ENCODE peak calls at places on chromosomes 7 and 10, in four cellular contexts. F is H1, A is GM12878, E is SK-N-SH. W is an unnamed sample.
A peak's percentile ranks its signal among the peaks of the same experiment; 100 is the strongest.

GRCh38 chr7:66896441-66896840 is 24.6 kb upstream of the TMEM248 start:
- DNase-seq in F (no peak), A (no peak), E (no peak), W (no peak)

GRCh38 chr10:28676297-28676967 is 889 bp upstream of the BAMBI start:
- DNase-seq in F (peak; percentile 66), A (no peak), E (no peak), W (no peak)

GRCh38 chr7:112056409-112056808 is 149.8 kb downstream of the DOCK4 start:
- DNase-seq in F (no peak), A (peak; percentile 27), E (no peak), W (no peak)

GRCh38 chr7:108452707-108453106 is 3.5 kb downstream of the NRCAM start:
- DNase-seq in F (no peak), A (no peak), E (peak; percentile 61), W (peak; percentile 54)

GRCh38 chr10:49534670-49535381 is 4.1 kb downstream of the ERCC6 start:
- DNase-seq in F (no peak), A (peak; percentile 91), E (no peak), W (no peak)

GRCh38 chr7:83166781-83167180 is 4.1 kb upstream of the PCLO start:
- DNase-seq in F (no peak), A (no peak), E (no peak), W (no peak)

GRCh38 chr7:1986366-1987083 is 246.2 kb downstream of the MAD1L1 start:
- DNase-seq in F (no peak), A (no peak), E (no peak), W (no peak)

GRCh38 chr7:157485361-157485831 is 148.6 kb downstream of the DNAJB6 start:
- DNase-seq in F (no peak), A (no peak), E (no peak), W (no peak)

GRCh38 chr10:50529660-50530059 is 94.1 kb downstream of the SGMS1 start:
- DNase-seq in F (no peak), A (no peak), E (no peak), W (no peak)

GRCh38 chr10:6148251-6148691 is 54.5 kb upstream of the PFKFB3 start:
- DNase-seq in F (no peak), A (no peak), E (no peak), W (no peak)

GRCh38 chr10:106560925-106561640 is 603.4 kb downstream of the SORCS1 start:
- DNase-seq in F (no peak), A (no peak), E (no peak), W (no peak)

GRCh38 chr7:134783294-134784069 is 4.0 kb downstream of the CALD1 start:
- DNase-seq in F (peak; percentile 38), A (no peak), E (no peak), W (no peak)

GRCh38 chr7:156703773-156704482 is 63.4 kb downstream of the RNF32 start:
- DNase-seq in F (no peak), A (peak; percentile 39), E (no peak), W (no peak)

GRCh38 chr7:81173766-81174281 is 255.0 kb upstream of the SEMA3C start:
- DNase-seq in F (no peak), A (no peak), E (no peak), W (no peak)

GRCh38 chr7:103538964-103539709 is 93.1 kb upstream of the SLC26A5 start:
- DNase-seq in F (no peak), A (no peak), E (no peak), W (no peak)

GRCh38 chr10:3412071-3412582 is 239.5 kb upstream of the PITRM1 start:
- DNase-seq in F (no peak), A (no peak), E (no peak), W (no peak)

GRCh38 chr10:129440247-129440646 is 26.8 kb upstream of the MGMT start:
- DNase-seq in F (no peak), A (no peak), E (no peak), W (no peak)

GRCh38 chr10:70498970-70499828 is 20.6 kb downstream of the PALD1 start:
- DNase-seq in F (no peak), A (no peak), E (no peak), W (no peak)

GRCh38 chr7:140674899-140675701 is 2.4 kb downstream of the ADCK2 start:
- DNase-seq in F (no peak), A (no peak), E (peak; percentile 79), W (peak; percentile 79)

GRCh38 chr10:32938554-32939061 is 19.4 kb downstream of the ITGB1 start:
- DNase-seq in F (no peak), A (no peak), E (peak; percentile 70), W (peak; percentile 14)

GRCh38 chr7:132098337-132098736 is 477.9 kb downstream of the PLXNA4 start:
- DNase-seq in F (no peak), A (no peak), E (no peak), W (no peak)

GRCh38 chr7:31963569-31964175 is 106.5 kb downstream of the PDE1C start:
- DNase-seq in F (no peak), A (no peak), E (no peak), W (no peak)

GRCh38 chr7:131745645-131746248 is 189.3 kb upstream of the PODXL start:
- DNase-seq in F (peak; percentile 86), A (no peak), E (no peak), W (no peak)

GRCh38 chr10:104318096-104318725 is 20.1 kb downstream of the ITPRIP start:
- DNase-seq in F (no peak), A (no peak), E (no peak), W (no peak)

GRCh38 chr10:92149261-92149660 is 141.6 kb downstream of the CPEB3 start:
- DNase-seq in F (no peak), A (no peak), E (no peak), W (no peak)

GRCh38 chr7:31553636-31554035 is 39.7 kb downstream of the ITPRID1 start:
- DNase-seq in F (no peak), A (no peak), E (no peak), W (no peak)

GRCh38 chr10:17649052-17649451 is 5.1 kb downstream of the STAM start:
- DNase-seq in F (no peak), A (no peak), E (no peak), W (no peak)

GRCh38 chr7:77887567-77887966 is 89.0 kb downstream of the PHTF2 start:
- DNase-seq in F (no peak), A (no peak), E (no peak), W (no peak)

GRCh38 chr7:332646-333398 is 42.9 kb downstream of the FOXL3 start:
- DNase-seq in F (peak; percentile 98), A (no peak), E (peak; percentile 97), W (peak; percentile 88)

GRCh38 chr10:103895458-103896186 is 22.4 kb downstream of the STN1 start:
- DNase-seq in F (no peak), A (no peak), E (no peak), W (no peak)

GRCh38 chr10:113820507-113820906 is 33.4 kb downstream of the DCLRE1A start:
- DNase-seq in F (peak; percentile 74), A (no peak), E (peak; percentile 43), W (peak; percentile 19)

GRCh38 chr7:7761974-7762769 is 43.8 kb upstream of the RPA3 start:
- DNase-seq in F (no peak), A (no peak), E (no peak), W (no peak)

GRCh38 chr10:70551971-70552422 is 50.5 kb downstream of the PRF1 start:
- DNase-seq in F (no peak), A (no peak), E (no peak), W (no peak)

GRCh38 chr7:47552631-47553030 is 29.3 kb downstream of the TNS3 start:
- DNase-seq in F (no peak), A (peak; percentile 42), E (no peak), W (no peak)

GRCh38 chr10:105950410-105950809 is 1214.1 kb downstream of the SORCS1 start:
- DNase-seq in F (peak; percentile 54), A (peak; percentile 5), E (peak; percentile 32), W (peak; percentile 11)

DNA sequence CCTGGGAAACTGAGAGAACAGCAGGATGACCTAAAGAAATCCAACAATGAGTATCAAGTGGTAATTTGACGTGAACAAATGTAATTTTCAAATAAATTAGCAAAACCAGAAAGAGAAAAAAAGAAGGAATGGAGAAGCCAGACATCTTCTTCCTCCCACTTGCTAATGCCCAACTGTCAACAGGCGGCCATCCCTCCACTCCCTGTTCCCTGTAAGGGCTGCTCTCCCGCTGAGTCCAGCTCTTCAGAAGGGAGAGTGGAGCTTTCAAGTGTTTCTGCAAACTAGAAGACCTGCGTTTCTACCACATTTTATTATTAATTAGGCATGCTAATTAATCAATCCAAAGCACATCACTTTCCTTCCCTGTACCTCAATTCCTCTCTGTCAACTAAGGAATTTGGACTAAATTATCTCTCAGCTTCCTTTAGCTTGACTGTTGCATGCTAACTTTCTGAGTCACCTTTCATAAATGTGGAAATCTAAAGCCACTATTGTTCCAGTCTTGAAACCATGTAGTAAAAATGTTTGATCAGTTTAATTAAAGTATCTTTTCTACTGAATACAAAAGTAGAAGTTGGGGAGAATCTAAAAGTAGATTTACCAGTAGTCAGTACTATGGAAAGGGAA is 48.4 kb upstream of the CUL1 start:
- DNase-seq in F (no peak), A (no peak), E (no peak), W (no peak)
- TF ChIP-seq NRF1 in F (no peak), A (no peak), E (no peak), W (no peak)

DNA sequence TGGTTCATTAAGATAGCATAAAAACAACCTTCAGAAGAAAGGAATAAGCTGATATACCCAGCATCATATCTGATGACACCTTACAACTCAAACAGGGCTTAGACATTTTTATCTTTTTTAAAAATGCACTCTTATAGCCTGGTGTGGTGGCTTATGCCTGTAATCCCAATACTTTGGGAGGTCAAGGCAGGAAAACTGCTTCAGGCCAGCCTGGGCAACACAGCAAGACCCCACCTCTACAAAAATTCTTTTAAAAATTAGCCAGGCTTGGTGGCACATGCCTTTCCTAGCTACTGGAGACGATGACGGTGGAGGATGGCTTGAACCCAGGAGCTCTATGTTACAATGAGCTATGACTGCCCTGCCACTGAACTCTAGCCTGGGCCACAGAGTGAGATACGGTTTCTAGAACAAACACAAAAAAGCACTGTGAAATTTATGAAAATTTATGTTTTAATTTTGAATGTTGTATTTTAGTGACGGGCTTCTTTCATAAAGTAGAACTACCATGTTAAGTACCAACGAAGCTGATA is 12.3 kb upstream of the KMT2E start:
- DNase-seq in F (no peak), A (no peak), E (no peak), W (no peak)
- H3K4me1 ChIP-seq in F (no peaks in the 10 kb centered on the region), A (peaks cover 9% of the 10 kb centered on the region), E (peaks cover 25% of the 10 kb centered on the region), W (peaks cover 12% of the 10 kb centered on the region)

DNA sequence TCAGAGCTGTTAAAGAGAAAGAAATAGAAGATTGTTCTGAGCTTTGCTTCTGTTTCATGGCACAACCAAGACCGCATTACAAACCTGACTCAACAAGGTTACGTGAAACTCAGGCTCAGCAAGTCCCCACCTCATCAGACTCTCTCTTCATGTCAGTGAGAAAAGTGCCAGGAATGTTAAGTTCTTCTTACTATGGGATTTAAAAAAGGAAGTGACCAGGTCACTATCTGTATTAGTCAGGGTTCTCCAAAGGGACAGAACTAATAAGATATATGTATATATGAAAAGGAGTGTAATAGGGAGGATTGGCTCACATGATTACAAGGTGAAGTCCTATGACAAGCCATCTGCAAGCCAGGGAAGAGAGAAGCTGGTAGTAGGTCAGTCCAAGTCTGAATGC is 25.4 kb upstream of the PAPSS2 start:
- DNase-seq in F (no peak), A (no peak), E (no peak), W (no peak)
- TF ChIP-seq NRF1 in F (no peak), A (no peak), E (no peak), W (no peak)

DNA sequence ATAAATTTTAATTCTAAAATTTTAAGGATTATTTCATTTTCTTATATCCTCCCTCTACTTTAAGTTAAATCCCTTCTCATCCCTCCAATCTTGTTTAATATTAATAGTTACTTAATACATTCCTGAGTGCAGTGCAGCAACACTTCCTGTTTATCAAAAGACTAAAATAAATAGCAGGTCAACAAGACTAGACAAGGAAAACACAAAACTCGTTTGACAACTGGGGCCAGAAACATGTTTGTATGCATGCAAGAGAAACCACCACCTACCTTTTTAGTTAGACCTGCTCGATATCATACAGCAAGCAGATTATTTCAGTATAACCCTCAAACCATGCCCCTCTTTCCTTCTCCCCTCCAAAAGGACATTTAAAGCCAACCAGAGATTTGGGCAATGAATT is 95.8 kb downstream of the PARD3 start:
- DNase-seq in F (no peak), A (no peak), E (no peak), W (no peak)
- H3K4me1 ChIP-seq in F (no peaks in the 10 kb centered on the region), A (no peaks in the 10 kb centered on the region), E (peaks cover 12% of the 10 kb centered on the region), W (peaks cover 5% of the 10 kb centered on the region)

W was measured in K562.